ENCODE peak calls at places on chromosomes 4 and X, in seven cellular contexts. One of them, this sample, is unnamed. For H3K36me3, the result is how much of the 10 kb centered on the place peaks cover.

GRCh38 chr4:147363514-147363913 is 117.4 kb upstream of the EDNRA start:
- DNase-seq in astrocyte: no peak
- DNase-seq in naive thymus-derived CD4-positive, alpha-beta T cell: no peak
- DNase-seq in mucosa of descending colon: no peak
- DNase-seq in HAP-1: no peak
- DNase-seq in SK-N-SH: no peak
- DNase-seq in Panc1: no peak
- DNase-seq in this sample: no peak

GRCh38 chrX:103517246-103517645 is 2.0 kb downstream of the RAB40A start:
- DNase-seq in HAP-1: no peak
- DNase-seq in astrocyte: peak
- DNase-seq in Panc1: no peak
- DNase-seq in SK-N-SH: no peak
- DNase-seq in mucosa of descending colon: no peak
- DNase-seq in naive thymus-derived CD4-positive, alpha-beta T cell: no peak
- DNase-seq in this sample: no peak

GRCh38 chrX:153934473-153935325 is at the start of gene NAA10:
- DNase-seq in astrocyte: peak
- DNase-seq in HAP-1: peak
- DNase-seq in Panc1: no peak
- DNase-seq in mucosa of descending colon: peak
- DNase-seq in naive thymus-derived CD4-positive, alpha-beta T cell: peak
- DNase-seq in SK-N-SH: peak
- DNase-seq in this sample: peak

GRCh38 chr4:184769285-184769825 is 35.5 kb upstream of the CENPU start:
- DNase-seq in astrocyte: no peak
- DNase-seq in naive thymus-derived CD4-positive, alpha-beta T cell: no peak
- DNase-seq in HAP-1: no peak
- DNase-seq in mucosa of descending colon: no peak
- DNase-seq in Panc1: no peak
- DNase-seq in SK-N-SH: no peak
- DNase-seq in this sample: no peak

GRCh38 chrX:10398271-10398670 is 222.1 kb downstream of the MID1 start:
- DNase-seq in Panc1: no peak
- DNase-seq in astrocyte: no peak
- DNase-seq in SK-N-SH: no peak
- DNase-seq in mucosa of descending colon: no peak
- DNase-seq in HAP-1: peak
- DNase-seq in naive thymus-derived CD4-positive, alpha-beta T cell: no peak
- DNase-seq in this sample: no peak

GRCh38 chrX:154724999-154725756 is 25.7 kb downstream of the GAB3 start:
- DNase-seq in astrocyte: no peak
- DNase-seq in Panc1: no peak
- DNase-seq in SK-N-SH: no peak
- DNase-seq in HAP-1: no peak
- DNase-seq in mucosa of descending colon: no peak
- DNase-seq in naive thymus-derived CD4-positive, alpha-beta T cell: no peak
- DNase-seq in this sample: no peak

GRCh38 chrX:84187501-84188319 is at the start of gene RPS6KA6:
- DNase-seq in SK-N-SH: peak
- DNase-seq in HAP-1: peak
- DNase-seq in naive thymus-derived CD4-positive, alpha-beta T cell: no peak
- DNase-seq in astrocyte: peak
- DNase-seq in mucosa of descending colon: peak
- DNase-seq in Panc1: no peak
- DNase-seq in this sample: peak

GRCh38 chrX:86014421-86014820 is 32.9 kb downstream of the CHM start:
- DNase-seq in Panc1: no peak
- DNase-seq in mucosa of descending colon: peak
- DNase-seq in HAP-1: peak
- DNase-seq in astrocyte: no peak
- DNase-seq in naive thymus-derived CD4-positive, alpha-beta T cell: no peak
- DNase-seq in SK-N-SH: no peak
- DNase-seq in this sample: no peak

GRCh38 chr4:136927172-136927571 is 605.1 kb downstream of the PCDH18 start:
- DNase-seq in astrocyte: peak
- DNase-seq in SK-N-SH: no peak
- DNase-seq in Panc1: no peak
- DNase-seq in HAP-1: no peak
- DNase-seq in mucosa of descending colon: no peak
- DNase-seq in naive thymus-derived CD4-positive, alpha-beta T cell: no peak
- DNase-seq in this sample: peak

GRCh38 chr4:36192922-36193321 is 51.4 kb downstream of the ARAP2 start:
- DNase-seq in Panc1: no peak
- DNase-seq in naive thymus-derived CD4-positive, alpha-beta T cell: no peak
- DNase-seq in astrocyte: no peak
- DNase-seq in SK-N-SH: no peak
- DNase-seq in HAP-1: no peak
- DNase-seq in mucosa of descending colon: no peak
- DNase-seq in this sample: no peak

GRCh38 chr4:153521995-153522799 is 56.0 kb downstream of the TMEM131L start:
- DNase-seq in HAP-1: no peak
- DNase-seq in Panc1: no peak
- DNase-seq in astrocyte: no peak
- DNase-seq in mucosa of descending colon: no peak
- DNase-seq in naive thymus-derived CD4-positive, alpha-beta T cell: peak
- DNase-seq in SK-N-SH: no peak
- DNase-seq in this sample: no peak

GRCh38 chr4:2284934-2285664 is 23.2 kb upstream of the MXD4 start:
- DNase-seq in HAP-1: no peak
- DNase-seq in SK-N-SH: no peak
- DNase-seq in naive thymus-derived CD4-positive, alpha-beta T cell: no peak
- DNase-seq in mucosa of descending colon: no peak
- DNase-seq in astrocyte: peak
- DNase-seq in Panc1: no peak
- DNase-seq in this sample: peak

GRCh38 chr4:16860506-16860905 is 37.9 kb downstream of the LDB2 start:
- DNase-seq in Panc1: no peak
- DNase-seq in SK-N-SH: no peak
- DNase-seq in astrocyte: peak
- DNase-seq in naive thymus-derived CD4-positive, alpha-beta T cell: no peak
- DNase-seq in HAP-1: peak
- DNase-seq in mucosa of descending colon: no peak
- DNase-seq in this sample: peak

GRCh38 chr4:168803727-168804126 is 206.3 kb downstream of the CBR4 start:
- DNase-seq in HAP-1: peak
- DNase-seq in SK-N-SH: no peak
- DNase-seq in Panc1: no peak
- DNase-seq in mucosa of descending colon: no peak
- DNase-seq in astrocyte: peak
- DNase-seq in naive thymus-derived CD4-positive, alpha-beta T cell: no peak
- DNase-seq in this sample: peak

GRCh38 chrX:23811135-23811781 is 28.3 kb downstream of the SAT1 start:
- DNase-seq in HAP-1: peak
- DNase-seq in Panc1: no peak
- DNase-seq in astrocyte: no peak
- DNase-seq in naive thymus-derived CD4-positive, alpha-beta T cell: no peak
- DNase-seq in SK-N-SH: no peak
- DNase-seq in mucosa of descending colon: no peak
- DNase-seq in this sample: no peak

GRCh38 chr4:85807247-85807915 is 332.4 kb downstream of the ARHGAP24 start:
- DNase-seq in astrocyte: peak
- DNase-seq in naive thymus-derived CD4-positive, alpha-beta T cell: no peak
- DNase-seq in mucosa of descending colon: no peak
- DNase-seq in SK-N-SH: no peak
- DNase-seq in HAP-1: no peak
- DNase-seq in Panc1: no peak
- DNase-seq in this sample: peak

GRCh38 chr4:169139013-169139412 is 129.0 kb upstream of the CBR4 start:
- DNase-seq in HAP-1: no peak
- DNase-seq in mucosa of descending colon: no peak
- DNase-seq in astrocyte: no peak
- DNase-seq in SK-N-SH: no peak
- DNase-seq in Panc1: no peak
- DNase-seq in naive thymus-derived CD4-positive, alpha-beta T cell: no peak
- DNase-seq in this sample: no peak

GRCh38 chr4:145716200-145716599 is 36.3 kb downstream of the C4orf51 start:
- DNase-seq in SK-N-SH: no peak
- DNase-seq in astrocyte: peak
- DNase-seq in Panc1: no peak
- DNase-seq in HAP-1: no peak
- DNase-seq in naive thymus-derived CD4-positive, alpha-beta T cell: no peak
- DNase-seq in mucosa of descending colon: no peak
- DNase-seq in this sample: peak

GRCh38 chr4:73727685-73728084 is 12.7 kb upstream of the CXCL8 start:
- DNase-seq in HAP-1: no peak
- DNase-seq in SK-N-SH: no peak
- DNase-seq in mucosa of descending colon: no peak
- DNase-seq in astrocyte: no peak
- DNase-seq in naive thymus-derived CD4-positive, alpha-beta T cell: no peak
- DNase-seq in Panc1: no peak
- DNase-seq in this sample: no peak

GRCh38 chrX:109862386-109862910 is 129.4 kb upstream of the ACSL4 start:
- DNase-seq in SK-N-SH: no peak
- DNase-seq in astrocyte: peak
- DNase-seq in HAP-1: peak
- DNase-seq in mucosa of descending colon: no peak
- DNase-seq in naive thymus-derived CD4-positive, alpha-beta T cell: no peak
- DNase-seq in Panc1: no peak
- DNase-seq in this sample: peak

GRCh38 chrX:110317079-110317819 is 636 bp downstream of the AMMECR1 start:
- DNase-seq in Panc1: no peak
- DNase-seq in HAP-1: peak
- DNase-seq in naive thymus-derived CD4-positive, alpha-beta T cell: no peak
- DNase-seq in astrocyte: no peak
- DNase-seq in mucosa of descending colon: peak
- DNase-seq in SK-N-SH: peak
- DNase-seq in this sample: peak

GRCh38 chr4:68375667-68376559 is 26.0 kb upstream of the YTHDC1 start:
- DNase-seq in mucosa of descending colon: peak
- DNase-seq in HAP-1: peak
- DNase-seq in naive thymus-derived CD4-positive, alpha-beta T cell: peak
- DNase-seq in astrocyte: peak
- DNase-seq in Panc1: peak
- DNase-seq in SK-N-SH: peak
- DNase-seq in this sample: peak

GRCh38 chrX:24494544-24495113 is 29.5 kb downstream of the PDK3 start:
- DNase-seq in SK-N-SH: no peak
- DNase-seq in Panc1: no peak
- DNase-seq in HAP-1: peak
- DNase-seq in naive thymus-derived CD4-positive, alpha-beta T cell: no peak
- DNase-seq in mucosa of descending colon: peak
- DNase-seq in astrocyte: peak
- DNase-seq in this sample: peak

GRCh38 chr4:153234923-153235322 is 30.7 kb downstream of the TRIM2 start:
- DNase-seq in HAP-1: no peak
- DNase-seq in mucosa of descending colon: no peak
- DNase-seq in Panc1: no peak
- DNase-seq in SK-N-SH: no peak
- DNase-seq in naive thymus-derived CD4-positive, alpha-beta T cell: no peak
- DNase-seq in astrocyte: peak
- DNase-seq in this sample: no peak

GRCh38 chr4:151100517-151100916 is 1.1 kb downstream of the RPS3A start:
- DNase-seq in Panc1: no peak
- DNase-seq in astrocyte: no peak
- DNase-seq in mucosa of descending colon: no peak
- DNase-seq in SK-N-SH: no peak
- DNase-seq in naive thymus-derived CD4-positive, alpha-beta T cell: no peak
- DNase-seq in HAP-1: no peak
- DNase-seq in this sample: no peak
- H3K4me3 ChIP-seq in Panc1: peak
- H3K4me3 ChIP-seq in astrocyte: peak
- H3K4me3 ChIP-seq in mucosa of descending colon: no peak
- H3K4me3 ChIP-seq in SK-N-SH: peak
- H3K4me3 ChIP-seq in naive thymus-derived CD4-positive, alpha-beta T cell: peak
- H3K4me3 ChIP-seq in HAP-1: peak
- H3K4me3 ChIP-seq in this sample: peak

GRCh38 chr4:10084651-10085320 is 31.8 kb downstream of the WDR1 start:
- DNase-seq in Panc1: no peak
- DNase-seq in SK-N-SH: peak
- DNase-seq in HAP-1: no peak
- DNase-seq in astrocyte: no peak
- DNase-seq in naive thymus-derived CD4-positive, alpha-beta T cell: no peak
- DNase-seq in mucosa of descending colon: no peak
- DNase-seq in this sample: no peak
- H3K36me3 ChIP-seq in Panc1: under half
- H3K36me3 ChIP-seq in SK-N-SH: half or more
- H3K36me3 ChIP-seq in HAP-1: half or more
- H3K36me3 ChIP-seq in astrocyte: half or more
- H3K36me3 ChIP-seq in naive thymus-derived CD4-positive, alpha-beta T cell: half or more
- H3K36me3 ChIP-seq in mucosa of descending colon: under half
- H3K36me3 ChIP-seq in this sample: under half

GRCh38 chr4:10006236-10006603 is 15.1 kb downstream of the SLC2A9 start:
- DNase-seq in Panc1: peak
- DNase-seq in HAP-1: no peak
- DNase-seq in SK-N-SH: no peak
- DNase-seq in mucosa of descending colon: peak
- DNase-seq in naive thymus-derived CD4-positive, alpha-beta T cell: no peak
- DNase-seq in astrocyte: peak
- DNase-seq in this sample: peak

GRCh38 chr4:10008208-10009005 is 12.9 kb downstream of the SLC2A9 start:
- DNase-seq in HAP-1: no peak
- DNase-seq in mucosa of descending colon: no peak
- DNase-seq in SK-N-SH: peak
- DNase-seq in Panc1: no peak
- DNase-seq in naive thymus-derived CD4-positive, alpha-beta T cell: no peak
- DNase-seq in astrocyte: peak
- DNase-seq in this sample: peak

GRCh38 chr4:10006604-10007435 is 14.5 kb downstream of the SLC2A9 start:
- DNase-seq in naive thymus-derived CD4-positive, alpha-beta T cell: no peak
- DNase-seq in mucosa of descending colon: peak
- DNase-seq in astrocyte: peak
- DNase-seq in HAP-1: no peak
- DNase-seq in SK-N-SH: no peak
- DNase-seq in Panc1: no peak
- DNase-seq in this sample: peak

GRCh38 chr4:10007772-10008171 is 13.5 kb downstream of the SLC2A9 start:
- DNase-seq in Panc1: no peak
- DNase-seq in mucosa of descending colon: no peak
- DNase-seq in astrocyte: no peak
- DNase-seq in SK-N-SH: no peak
- DNase-seq in naive thymus-derived CD4-positive, alpha-beta T cell: no peak
- DNase-seq in HAP-1: no peak
- DNase-seq in this sample: no peak

GRCh38 chr4:10007436-10007740 is 13.9 kb downstream of the SLC2A9 start:
- DNase-seq in naive thymus-derived CD4-positive, alpha-beta T cell: no peak
- DNase-seq in astrocyte: no peak
- DNase-seq in Panc1: no peak
- DNase-seq in mucosa of descending colon: no peak
- DNase-seq in SK-N-SH: no peak
- DNase-seq in HAP-1: no peak
- DNase-seq in this sample: no peak
- H3K4me3 ChIP-seq in naive thymus-derived CD4-positive, alpha-beta T cell: no peak
- H3K4me3 ChIP-seq in astrocyte: no peak
- H3K4me3 ChIP-seq in Panc1: peak
- H3K4me3 ChIP-seq in mucosa of descending colon: no peak
- H3K4me3 ChIP-seq in SK-N-SH: no peak
- H3K4me3 ChIP-seq in HAP-1: no peak
- H3K4me3 ChIP-seq in this sample: no peak

DNA sequence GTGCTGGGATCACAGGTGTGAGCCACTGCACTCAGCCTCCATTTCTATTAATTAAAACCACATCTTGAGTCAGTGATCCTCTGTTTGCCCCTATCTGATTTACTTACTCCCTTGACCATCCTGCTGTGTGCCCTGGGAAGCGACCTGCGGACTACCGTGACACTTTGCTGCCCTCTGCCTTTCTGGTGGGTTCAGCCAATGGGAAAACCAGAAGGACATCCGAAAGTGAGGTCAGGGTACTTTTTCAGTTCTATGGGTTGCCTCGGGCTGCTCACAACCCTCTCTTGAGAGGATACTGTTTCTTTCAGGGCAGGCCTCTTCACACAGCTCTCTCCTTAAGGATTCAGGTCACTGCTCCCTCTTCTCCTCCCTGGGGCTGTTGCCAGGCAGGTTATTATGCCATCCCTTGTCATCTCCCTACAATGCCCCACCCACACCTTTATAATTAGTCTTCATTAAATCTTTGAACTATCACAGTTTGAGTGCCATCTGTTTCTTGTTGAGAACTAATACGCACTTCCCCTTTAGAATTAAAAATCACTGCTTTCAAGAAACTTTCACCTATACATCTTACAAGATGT is 21.4 kb downstream of the PLAC8 start:
- DNase-seq in HAP-1: no peak
- DNase-seq in SK-N-SH: peak
- DNase-seq in mucosa of descending colon: no peak
- DNase-seq in naive thymus-derived CD4-positive, alpha-beta T cell: no peak
- DNase-seq in Panc1: no peak
- DNase-seq in astrocyte: no peak
- DNase-seq in this sample: no peak
- H3K36me3 ChIP-seq in HAP-1: under half
- H3K36me3 ChIP-seq in SK-N-SH: under half
- H3K36me3 ChIP-seq in mucosa of descending colon: under half
- H3K36me3 ChIP-seq in naive thymus-derived CD4-positive, alpha-beta T cell: half or more
- H3K36me3 ChIP-seq in Panc1: under half
- H3K36me3 ChIP-seq in astrocyte: under half
- H3K36me3 ChIP-seq in this sample: under half

This sample was measured in MG63.